ENCODE peak calls at places on chromosomes 1 and 21, in six cellular contexts. L, V, W, G, R and A are unnamed samples. For H3K27me3, the result is how much of the 10 kb centered on the place peaks cover.

GRCh38 chr1:109377698-109378097 is 20.0 kb downstream of the SORT1 start:
- DNase-seq in L (no peak), V (no peak), W (no peak), G (no peak), R (no peak), A (no peak)

GRCh38 chr1:36080801-36081200 is 3.1 kb upstream of the TEKT2 start:
- DNase-seq in L (no peak), V (no peak), W (no peak), G (no peak), R (no peak), A (no peak)

GRCh38 chr21:33317226-33317625 is 7.5 kb upstream of the IFNAR1 start:
- DNase-seq in L (no peak), V (no peak), W (no peak), G (no peak), R (no peak), A (no peak)

GRCh38 chr21:37381883-37382585 is 15.5 kb downstream of the DYRK1A start:
- DNase-seq in L (no peak), V (no peak), W (no peak), G (no peak), R (no peak), A (no peak)

GRCh38 chr1:34066921-34067603 is 98.0 kb downstream of the CSMD2 start:
- DNase-seq in L (no peak), V (no peak), W (peak), G (no peak), R (no peak), A (no peak)

GRCh38 chr1:8462298-8462946 is 144.5 kb downstream of the SLC45A1 start:
- DNase-seq in L (no peak), V (no peak), W (no peak), G (no peak), R (no peak), A (no peak)

GRCh38 chr21:16071082-16071481 is 341.3 kb downstream of the USP25 start:
- DNase-seq in L (no peak), V (peak), W (no peak), G (no peak), R (no peak), A (no peak)

GRCh38 chr1:19643602-19644419 is at the start of gene NBL1:
- DNase-seq in L (peak), V (no peak), W (no peak), G (peak), R (peak), A (peak)

GRCh38 chr1:150173161-150173585 is 23.5 kb downstream of the PLEKHO1 start:
- DNase-seq in L (no peak), V (no peak), W (no peak), G (peak), R (no peak), A (no peak)

GRCh38 chr21:39030127-39030884 is 152.9 kb downstream of the PSMG1 start:
- DNase-seq in L (no peak), V (no peak), W (no peak), G (no peak), R (no peak), A (no peak)

GRCh38 chr1:47708658-47709301 is 270.9 kb downstream of the FOXD2 start:
- DNase-seq in L (no peak), V (peak), W (no peak), G (no peak), R (no peak), A (no peak)

GRCh38 chr1:160061376-160062100 is 8.4 kb downstream of the KCNJ10 start:
- DNase-seq in L (peak), V (no peak), W (no peak), G (no peak), R (no peak), A (no peak)

GRCh38 chr1:9909222-9910046 is 635 bp downstream of the CTNNBIP1 start:
- DNase-seq in L (peak), V (peak), W (no peak), G (peak), R (peak), A (peak)

GRCh38 chr21:46347791-46348381 is 23.9 kb downstream of the PCNT start:
- DNase-seq in L (no peak), V (no peak), W (no peak), G (no peak), R (no peak), A (no peak)

GRCh38 chr1:201675143-201675542 is 136.2 kb downstream of the NAV1 start:
- DNase-seq in L (no peak), V (no peak), W (no peak), G (no peak), R (no peak), A (no peak)

GRCh38 chr1:21378705-21379494 is 61.0 kb upstream of the NBPF3 start:
- DNase-seq in L (no peak), V (no peak), W (no peak), G (no peak), R (no peak), A (no peak)

GRCh38 chr1:26387447-26387846 is 14.9 kb upstream of the ZNF683 start:
- DNase-seq in L (peak), V (no peak), W (no peak), G (no peak), R (no peak), A (no peak)

GRCh38 chr1:181128592-181129497 is 40.3 kb downstream of the IER5 start:
- DNase-seq in L (peak), V (no peak), W (no peak), G (no peak), R (no peak), A (no peak)

GRCh38 chr1:47569681-47570470 is 132.0 kb downstream of the FOXD2 start:
- DNase-seq in L (no peak), V (no peak), W (peak), G (peak), R (no peak), A (no peak)

GRCh38 chr1:34816778-34817177 is 24.0 kb downstream of the GJA4 start:
- DNase-seq in L (no peak), V (no peak), W (no peak), G (no peak), R (no peak), A (no peak)

GRCh38 chr1:157047064-157047410 is 1.5 kb upstream of the ARHGEF11 start:
- DNase-seq in L (no peak), V (no peak), W (no peak), G (no peak), R (no peak), A (no peak)

GRCh38 chr21:17352937-17353655 is 159.7 kb upstream of the CXADR start:
- DNase-seq in L (no peak), V (no peak), W (no peak), G (no peak), R (no peak), A (no peak)

GRCh38 chr1:168585191-168585590 is 8.8 kb downstream of the XCL1 start:
- DNase-seq in L (no peak), V (no peak), W (no peak), G (no peak), R (no peak), A (no peak)

GRCh38 chr1:3069491-3070303 is 694 bp downstream of the PRDM16 start:
- DNase-seq in L (no peak), V (no peak), W (no peak), G (peak), R (no peak), A (no peak)

GRCh38 chr1:177270863-177271262 is 100.1 kb downstream of the BRINP2 start:
- DNase-seq in L (no peak), V (no peak), W (no peak), G (no peak), R (no peak), A (no peak)

GRCh38 chr1:100511058-100511457 is 26.9 kb upstream of the GPR88 start:
- DNase-seq in L (no peak), V (no peak), W (no peak), G (no peak), R (no peak), A (no peak)

GRCh38 chr1:205972081-205972480 is 28.8 kb upstream of the SLC26A9 start:
- DNase-seq in L (no peak), V (no peak), W (no peak), G (no peak), R (no peak), A (no peak)

GRCh38 chr1:205974712-205975111 is 28.5 kb downstream of the RAB7B start:
- DNase-seq in L (no peak), V (no peak), W (no peak), G (no peak), R (no peak), A (no peak)

GRCh38 chr1:205971082-205971481 is 27.8 kb upstream of the SLC26A9 start:
- DNase-seq in L (no peak), V (no peak), W (no peak), G (no peak), R (no peak), A (no peak)

GRCh38 chr1:205973377-205974232 is 29.6 kb downstream of the RAB7B start:
- DNase-seq in L (no peak), V (no peak), W (no peak), G (no peak), R (no peak), A (no peak)

GRCh38 chr1:205972491-205973168 is 29.4 kb upstream of the SLC26A9 start:
- DNase-seq in L (no peak), V (no peak), W (no peak), G (no peak), R (no peak), A (no peak)
- TF ChIP-seq CTCF in L (no peak), V (no peak), W (no peak), G (no peak), R (no peak), A (no peak)

GRCh38 chr1:235601087-235601486 is 48.5 kb downstream of the GNG4 start:
- DNase-seq in L (peak), V (no peak), W (no peak), G (no peak), R (no peak), A (no peak)
- H3K27me3 ChIP-seq in L (half or more), V (under half), W (under half), G (under half), R (under half), A (under half)

GRCh38 chr1:113380075-113380474 is 10.2 kb upstream of the MAGI3 start:
- DNase-seq in L (no peak), V (no peak), W (no peak), G (no peak), R (no peak), A (no peak)
- TF ChIP-seq CTCF in L (no peak), V (no peak), W (no peak), G (no peak), R (no peak), A (no peak)

DNA sequence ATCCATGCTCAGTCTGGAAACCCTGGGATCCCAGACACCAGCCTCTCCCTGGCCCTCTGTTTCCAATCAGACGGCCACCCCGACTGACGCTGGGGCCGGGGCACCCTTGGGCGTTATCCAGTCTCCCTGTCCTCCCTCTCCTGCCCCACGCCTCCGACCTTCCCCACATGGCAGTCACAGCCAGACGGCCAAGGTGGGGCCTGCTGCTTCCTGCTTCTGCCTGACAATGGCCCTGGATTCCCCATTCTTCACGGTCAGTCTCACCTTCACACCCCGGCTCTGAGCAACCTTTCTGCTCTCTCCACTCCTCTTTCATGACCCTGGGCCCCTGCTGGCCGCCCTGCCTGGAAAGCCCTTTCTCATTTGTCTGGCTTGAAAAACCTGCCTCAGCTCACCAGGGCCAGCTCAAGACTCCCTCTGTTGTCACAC is 6.6 kb downstream of the GNG4 start:
- DNase-seq in L (no peak), V (no peak), W (no peak), G (no peak), R (no peak), A (no peak)
- H3K27me3 ChIP-seq in L (half or more), V (under half), W (under half), G (under half), R (under half), A (under half)